ENCODE peak calls at places on chromosomes 11 and 22, in eight cellular contexts. One of them, this sample, is unnamed.

GRCh38 chr11:46912526-46913150 is 5.7 kb downstream of the LRP4 start:
- DNase-seq in mesothelial cell of epicardium: no peak
- DNase-seq in HFFc6: no peak
- DNase-seq in Caco-2: no peak
- DNase-seq in cardiac fibroblast: no peak
- DNase-seq in body of pancreas: no peak
- DNase-seq in left ventricle myocardium inferior: no peak
- DNase-seq in AG10803: no peak
- DNase-seq in this sample: no peak

GRCh38 chr11:57484141-57484710 is 23.9 kb downstream of the RTN4RL2 start:
- DNase-seq in mesothelial cell of epicardium: no peak
- DNase-seq in HFFc6: no peak
- DNase-seq in Caco-2: no peak
- DNase-seq in cardiac fibroblast: no peak
- DNase-seq in body of pancreas: no peak
- DNase-seq in left ventricle myocardium inferior: no peak
- DNase-seq in AG10803: no peak
- DNase-seq in this sample: no peak

GRCh38 chr11:116193321-116194114 is 579.3 kb downstream of the BUD13 start:
- DNase-seq in mesothelial cell of epicardium: peak
- DNase-seq in HFFc6: no peak
- DNase-seq in Caco-2: peak
- DNase-seq in cardiac fibroblast: peak
- DNase-seq in body of pancreas: peak
- DNase-seq in left ventricle myocardium inferior: no peak
- DNase-seq in AG10803: peak
- DNase-seq in this sample: no peak

GRCh38 chr11:102911758-102912481 is 37.1 kb upstream of the MMP12 start:
- DNase-seq in mesothelial cell of epicardium: no peak
- DNase-seq in HFFc6: peak
- DNase-seq in Caco-2: peak
- DNase-seq in cardiac fibroblast: no peak
- DNase-seq in body of pancreas: no peak
- DNase-seq in left ventricle myocardium inferior: no peak
- DNase-seq in AG10803: no peak
- DNase-seq in this sample: no peak

GRCh38 chr22:39290724-39291161 is 28.7 kb downstream of the RPL3 start:
- DNase-seq in mesothelial cell of epicardium: no peak
- DNase-seq in HFFc6: no peak
- DNase-seq in Caco-2: no peak
- DNase-seq in cardiac fibroblast: peak
- DNase-seq in body of pancreas: peak
- DNase-seq in left ventricle myocardium inferior: peak
- DNase-seq in AG10803: no peak
- DNase-seq in this sample: peak

GRCh38 chr11:57571631-57572030 is 4.2 kb upstream of the UBE2L6 start:
- DNase-seq in mesothelial cell of epicardium: no peak
- DNase-seq in HFFc6: no peak
- DNase-seq in Caco-2: no peak
- DNase-seq in cardiac fibroblast: no peak
- DNase-seq in body of pancreas: no peak
- DNase-seq in left ventricle myocardium inferior: no peak
- DNase-seq in AG10803: no peak
- DNase-seq in this sample: no peak

GRCh38 chr11:35593143-35593542 is 25.1 kb upstream of the FJX1 start:
- DNase-seq in mesothelial cell of epicardium: no peak
- DNase-seq in HFFc6: peak
- DNase-seq in Caco-2: no peak
- DNase-seq in cardiac fibroblast: peak
- DNase-seq in body of pancreas: no peak
- DNase-seq in left ventricle myocardium inferior: no peak
- DNase-seq in AG10803: peak
- DNase-seq in this sample: no peak

GRCh38 chr11:73453562-73453961 is 77.4 kb downstream of the RELT start:
- DNase-seq in mesothelial cell of epicardium: no peak
- DNase-seq in HFFc6: no peak
- DNase-seq in Caco-2: no peak
- DNase-seq in cardiac fibroblast: peak
- DNase-seq in body of pancreas: no peak
- DNase-seq in left ventricle myocardium inferior: no peak
- DNase-seq in AG10803: peak
- DNase-seq in this sample: no peak

GRCh38 chr11:48099916-48100446 is 116.6 kb upstream of the OR4B1 start:
- DNase-seq in mesothelial cell of epicardium: no peak
- DNase-seq in HFFc6: no peak
- DNase-seq in Caco-2: no peak
- DNase-seq in cardiac fibroblast: no peak
- DNase-seq in body of pancreas: no peak
- DNase-seq in left ventricle myocardium inferior: no peak
- DNase-seq in AG10803: no peak
- DNase-seq in this sample: no peak

GRCh38 chr11:8720868-8721739 is 38.5 kb downstream of the RPL27A start:
- DNase-seq in mesothelial cell of epicardium: no peak
- DNase-seq in HFFc6: no peak
- DNase-seq in Caco-2: peak
- DNase-seq in cardiac fibroblast: no peak
- DNase-seq in body of pancreas: no peak
- DNase-seq in left ventricle myocardium inferior: no peak
- DNase-seq in AG10803: no peak
- DNase-seq in this sample: no peak

GRCh38 chr11:79173615-79174014 is 267.2 kb downstream of the TENM4 start:
- DNase-seq in mesothelial cell of epicardium: no peak
- DNase-seq in HFFc6: peak
- DNase-seq in Caco-2: no peak
- DNase-seq in cardiac fibroblast: peak
- DNase-seq in body of pancreas: no peak
- DNase-seq in left ventricle myocardium inferior: no peak
- DNase-seq in AG10803: peak
- DNase-seq in this sample: no peak

GRCh38 chr11:3202759-3203158 is 15.9 kb downstream of the MRGPRG start:
- DNase-seq in mesothelial cell of epicardium: no peak
- DNase-seq in HFFc6: no peak
- DNase-seq in Caco-2: no peak
- DNase-seq in cardiac fibroblast: no peak
- DNase-seq in body of pancreas: no peak
- DNase-seq in left ventricle myocardium inferior: peak
- DNase-seq in AG10803: peak
- DNase-seq in this sample: no peak

GRCh38 chr22:34950480-34950879 is 115.5 kb upstream of the ISX start:
- DNase-seq in mesothelial cell of epicardium: no peak
- DNase-seq in HFFc6: no peak
- DNase-seq in Caco-2: no peak
- DNase-seq in cardiac fibroblast: no peak
- DNase-seq in body of pancreas: no peak
- DNase-seq in left ventricle myocardium inferior: no peak
- DNase-seq in AG10803: peak
- DNase-seq in this sample: no peak

GRCh38 chr22:47623056-47623739 is 860.7 kb downstream of the TBC1D22A start:
- DNase-seq in mesothelial cell of epicardium: no peak
- DNase-seq in HFFc6: no peak
- DNase-seq in Caco-2: no peak
- DNase-seq in cardiac fibroblast: no peak
- DNase-seq in body of pancreas: no peak
- DNase-seq in left ventricle myocardium inferior: no peak
- DNase-seq in AG10803: no peak
- DNase-seq in this sample: no peak

GRCh38 chr11:69086152-69086551 is 37.4 kb downstream of the TPCN2 start:
- DNase-seq in mesothelial cell of epicardium: no peak
- DNase-seq in HFFc6: no peak
- DNase-seq in Caco-2: no peak
- DNase-seq in cardiac fibroblast: peak
- DNase-seq in body of pancreas: no peak
- DNase-seq in left ventricle myocardium inferior: no peak
- DNase-seq in AG10803: no peak
- DNase-seq in this sample: no peak
- TF ChIP-seq CTCF in mesothelial cell of epicardium: no peak
- TF ChIP-seq CTCF in HFFc6: peak
- TF ChIP-seq CTCF in Caco-2: peak
- TF ChIP-seq CTCF in cardiac fibroblast: no peak
- TF ChIP-seq CTCF in body of pancreas: no peak
- TF ChIP-seq CTCF in left ventricle myocardium inferior: no peak
- TF ChIP-seq CTCF in AG10803: peak
- TF ChIP-seq CTCF in this sample: no peak

DNA sequence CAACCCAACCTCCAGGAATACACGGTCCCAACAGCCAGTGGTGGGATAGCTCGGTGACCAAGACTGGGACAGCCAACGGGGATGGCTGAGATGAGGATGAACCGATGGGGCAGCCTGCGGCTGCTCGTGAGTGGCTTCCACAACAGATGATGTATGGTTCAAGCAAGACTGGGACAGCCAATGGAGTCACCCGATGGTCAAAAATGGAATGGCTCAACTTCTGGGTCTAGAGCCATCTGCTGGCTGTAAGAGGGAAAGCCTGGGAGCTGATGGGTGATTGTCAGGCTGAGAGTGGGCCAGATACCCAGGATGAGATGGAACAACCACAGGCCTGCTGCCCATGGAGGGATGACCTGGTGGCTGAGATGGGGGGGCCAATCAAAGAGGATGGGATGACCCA is 35.5 kb downstream of the SYT7 start:
- DNase-seq in mesothelial cell of epicardium: no peak
- DNase-seq in HFFc6: no peak
- DNase-seq in Caco-2: no peak
- DNase-seq in cardiac fibroblast: peak
- DNase-seq in body of pancreas: no peak
- DNase-seq in left ventricle myocardium inferior: no peak
- DNase-seq in AG10803: no peak
- DNase-seq in this sample: no peak
- TF ChIP-seq CTCF in mesothelial cell of epicardium: no peak
- TF ChIP-seq CTCF in HFFc6: peak
- TF ChIP-seq CTCF in Caco-2: peak
- TF ChIP-seq CTCF in cardiac fibroblast: peak
- TF ChIP-seq CTCF in body of pancreas: no peak
- TF ChIP-seq CTCF in left ventricle myocardium inferior: peak
- TF ChIP-seq CTCF in AG10803: peak
- TF ChIP-seq CTCF in this sample: no peak

GRCh38 chr11:127255239-127255638 is 254.7 kb upstream of the KIRREL3 start:
- DNase-seq in mesothelial cell of epicardium: no peak
- DNase-seq in HFFc6: no peak
- DNase-seq in Caco-2: no peak
- DNase-seq in cardiac fibroblast: no peak
- DNase-seq in body of pancreas: no peak
- DNase-seq in left ventricle myocardium inferior: no peak
- DNase-seq in AG10803: peak
- DNase-seq in this sample: no peak

GRCh38 chr11:127259118-127259517 is 258.5 kb upstream of the KIRREL3 start:
- DNase-seq in mesothelial cell of epicardium: no peak
- DNase-seq in HFFc6: no peak
- DNase-seq in Caco-2: no peak
- DNase-seq in cardiac fibroblast: no peak
- DNase-seq in body of pancreas: no peak
- DNase-seq in left ventricle myocardium inferior: no peak
- DNase-seq in AG10803: no peak
- DNase-seq in this sample: no peak
- TF ChIP-seq CTCF in mesothelial cell of epicardium: no peak
- TF ChIP-seq CTCF in HFFc6: no peak
- TF ChIP-seq CTCF in Caco-2: peak
- TF ChIP-seq CTCF in cardiac fibroblast: no peak
- TF ChIP-seq CTCF in body of pancreas: no peak
- TF ChIP-seq CTCF in left ventricle myocardium inferior: no peak
- TF ChIP-seq CTCF in AG10803: no peak
- TF ChIP-seq CTCF in this sample: no peak

DNA sequence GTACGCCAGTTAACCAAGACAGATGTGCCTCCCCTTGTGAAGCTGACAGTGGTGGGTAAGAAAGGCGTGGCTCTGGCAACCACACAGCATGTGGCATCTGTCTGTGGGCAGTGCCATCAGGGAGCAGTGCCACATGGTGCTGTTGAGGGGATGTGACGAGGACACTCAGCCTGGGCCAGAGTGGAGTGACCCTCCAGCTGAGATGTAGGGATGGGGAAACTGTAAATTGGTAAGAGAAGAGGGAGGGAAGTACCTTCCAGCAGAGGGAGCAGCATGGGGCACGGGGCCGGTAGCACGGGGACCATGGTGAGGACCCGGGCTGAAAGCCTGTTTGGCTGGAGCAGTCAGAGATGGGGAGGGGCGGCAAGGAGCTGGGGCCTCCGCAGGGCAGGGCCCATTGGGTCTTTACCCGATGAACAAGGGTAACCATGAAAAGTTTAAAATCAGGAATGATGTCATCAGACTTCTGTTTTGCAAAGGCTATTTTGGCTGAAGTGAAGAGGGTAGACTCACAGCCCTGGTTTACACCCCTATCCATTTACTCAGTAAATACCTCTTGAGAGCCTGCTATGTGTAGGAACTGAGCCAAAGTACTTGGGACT is 10.4 kb downstream of the TMPRSS6 start:
- DNase-seq in mesothelial cell of epicardium: no peak
- DNase-seq in HFFc6: no peak
- DNase-seq in Caco-2: no peak
- DNase-seq in cardiac fibroblast: no peak
- DNase-seq in body of pancreas: no peak
- DNase-seq in left ventricle myocardium inferior: no peak
- DNase-seq in AG10803: no peak
- DNase-seq in this sample: no peak
- TF ChIP-seq CTCF in mesothelial cell of epicardium: no peak
- TF ChIP-seq CTCF in HFFc6: peak
- TF ChIP-seq CTCF in Caco-2: peak
- TF ChIP-seq CTCF in cardiac fibroblast: no peak
- TF ChIP-seq CTCF in body of pancreas: no peak
- TF ChIP-seq CTCF in left ventricle myocardium inferior: peak
- TF ChIP-seq CTCF in AG10803: no peak
- TF ChIP-seq CTCF in this sample: no peak

DNA sequence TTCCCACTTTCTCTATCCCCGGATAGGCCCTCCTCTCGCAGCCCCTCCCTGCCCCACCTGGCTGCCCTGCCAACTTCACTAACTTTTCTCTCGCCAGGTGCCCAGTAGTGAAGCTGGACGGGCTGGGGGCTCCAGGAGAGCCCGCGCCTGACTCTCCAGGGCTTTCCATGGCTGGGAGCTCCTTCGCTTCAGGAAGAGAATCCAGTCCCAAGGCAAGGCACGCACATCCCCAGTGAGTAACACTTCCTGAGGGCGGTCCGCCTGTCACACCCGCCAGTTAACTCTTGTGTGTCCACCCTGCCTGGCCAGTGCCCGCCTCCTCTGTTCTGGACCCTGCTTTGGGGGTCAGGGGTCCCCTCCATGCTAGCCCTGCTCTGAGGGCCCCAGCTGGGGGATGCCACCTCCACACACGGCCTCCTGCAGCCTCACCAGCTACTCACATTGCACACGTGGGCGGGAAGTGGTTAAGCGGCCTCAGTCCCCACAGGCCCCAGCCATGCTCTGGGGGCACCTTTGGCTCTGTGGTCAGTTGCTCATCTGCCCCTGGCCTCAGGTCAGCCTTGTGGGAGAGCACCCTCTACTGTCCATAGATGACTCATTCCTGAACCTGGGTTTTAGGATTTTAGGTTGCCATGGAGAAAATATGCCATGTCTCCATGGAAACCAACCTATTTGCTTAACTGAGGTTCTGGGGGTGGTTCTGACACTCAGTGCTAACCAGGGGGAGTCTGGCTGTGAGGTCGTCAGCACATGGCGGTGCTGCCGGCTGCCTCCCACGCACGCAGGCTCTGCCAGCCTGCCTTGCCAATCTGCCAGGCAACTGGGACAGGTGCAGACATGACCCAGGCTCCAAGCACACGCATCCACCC is at the start of gene RIN1:
- DNase-seq in mesothelial cell of epicardium: no peak
- DNase-seq in HFFc6: peak
- DNase-seq in Caco-2: peak
- DNase-seq in cardiac fibroblast: peak
- DNase-seq in body of pancreas: peak
- DNase-seq in left ventricle myocardium inferior: no peak
- DNase-seq in AG10803: peak
- DNase-seq in this sample: no peak
- TF ChIP-seq CTCF in mesothelial cell of epicardium: no peak
- TF ChIP-seq CTCF in HFFc6: peak
- TF ChIP-seq CTCF in Caco-2: peak
- TF ChIP-seq CTCF in cardiac fibroblast: no peak
- TF ChIP-seq CTCF in body of pancreas: peak
- TF ChIP-seq CTCF in left ventricle myocardium inferior: peak
- TF ChIP-seq CTCF in AG10803: peak
- TF ChIP-seq CTCF in this sample: no peak

GRCh38 chr11:92225563-92226308 is 1.1 kb downstream of the FAT3 start:
- DNase-seq in mesothelial cell of epicardium: peak
- DNase-seq in HFFc6: no peak
- DNase-seq in Caco-2: no peak
- DNase-seq in cardiac fibroblast: peak
- DNase-seq in body of pancreas: no peak
- DNase-seq in left ventricle myocardium inferior: no peak
- DNase-seq in AG10803: peak
- DNase-seq in this sample: no peak
- TF ChIP-seq CTCF in mesothelial cell of epicardium: no peak
- TF ChIP-seq CTCF in HFFc6: no peak
- TF ChIP-seq CTCF in Caco-2: no peak
- TF ChIP-seq CTCF in cardiac fibroblast: no peak
- TF ChIP-seq CTCF in body of pancreas: no peak
- TF ChIP-seq CTCF in left ventricle myocardium inferior: no peak
- TF ChIP-seq CTCF in AG10803: peak
- TF ChIP-seq CTCF in this sample: no peak